ENCODE peak calls at places on chromosomes 12 and 14, in seven cellular contexts. One of them, this sample, is unnamed.

GRCh38 chr12:107027304-107028053 is 40.5 kb upstream of the MTERF2 start:
- DNase-seq in naive thymus-derived CD4-positive, alpha-beta T cell: peak
- DNase-seq in left colon: no peak
- DNase-seq in OCI-M1: no peak
- DNase-seq in stimulated activated CD8-positive, alpha-beta memory T cell treated with anti-CD3 and anti-CD28 coated beads, Interleukin-15, amount 100 ng/mL, for 24 hours: no peak
- DNase-seq in psoas muscle: no peak
- DNase-seq in NCI-H1092: peak
- DNase-seq in this sample: no peak

GRCh38 chr12:116426391-116427136 is 132.6 kb upstream of the MAP1LC3B2 start:
- DNase-seq in naive thymus-derived CD4-positive, alpha-beta T cell: no peak
- DNase-seq in psoas muscle: peak
- DNase-seq in left colon: no peak
- DNase-seq in OCI-M1: no peak
- DNase-seq in stimulated activated CD8-positive, alpha-beta memory T cell treated with anti-CD3 and anti-CD28 coated beads, Interleukin-15, amount 100 ng/mL, for 24 hours: no peak
- DNase-seq in NCI-H1092: no peak
- DNase-seq in this sample: peak

GRCh38 chr14:104149617-104150141 is 11.3 kb downstream of the KIF26A start:
- DNase-seq in left colon: no peak
- DNase-seq in psoas muscle: peak
- DNase-seq in NCI-H1092: peak
- DNase-seq in OCI-M1: peak
- DNase-seq in stimulated activated CD8-positive, alpha-beta memory T cell treated with anti-CD3 and anti-CD28 coated beads, Interleukin-15, amount 100 ng/mL, for 24 hours: no peak
- DNase-seq in naive thymus-derived CD4-positive, alpha-beta T cell: no peak
- DNase-seq in this sample: peak

GRCh38 chr14:89723930-89724915 is 230.3 kb downstream of the EFCAB11 start:
- DNase-seq in NCI-H1092: no peak
- DNase-seq in psoas muscle: no peak
- DNase-seq in naive thymus-derived CD4-positive, alpha-beta T cell: peak
- DNase-seq in OCI-M1: no peak
- DNase-seq in left colon: no peak
- DNase-seq in stimulated activated CD8-positive, alpha-beta memory T cell treated with anti-CD3 and anti-CD28 coated beads, Interleukin-15, amount 100 ng/mL, for 24 hours: no peak
- DNase-seq in this sample: no peak

GRCh38 chr12:84804691-84805473 is 107.7 kb downstream of the SLC6A15 start:
- DNase-seq in NCI-H1092: no peak
- DNase-seq in left colon: no peak
- DNase-seq in stimulated activated CD8-positive, alpha-beta memory T cell treated with anti-CD3 and anti-CD28 coated beads, Interleukin-15, amount 100 ng/mL, for 24 hours: no peak
- DNase-seq in naive thymus-derived CD4-positive, alpha-beta T cell: no peak
- DNase-seq in OCI-M1: no peak
- DNase-seq in psoas muscle: no peak
- DNase-seq in this sample: no peak

GRCh38 chr12:100450726-100451125 is 22.9 kb upstream of the NR1H4 start:
- DNase-seq in stimulated activated CD8-positive, alpha-beta memory T cell treated with anti-CD3 and anti-CD28 coated beads, Interleukin-15, amount 100 ng/mL, for 24 hours: no peak
- DNase-seq in left colon: no peak
- DNase-seq in OCI-M1: no peak
- DNase-seq in NCI-H1092: no peak
- DNase-seq in psoas muscle: no peak
- DNase-seq in naive thymus-derived CD4-positive, alpha-beta T cell: no peak
- DNase-seq in this sample: no peak

GRCh38 chr12:68405292-68405900 is 73.2 kb upstream of the MDM1 start:
- DNase-seq in stimulated activated CD8-positive, alpha-beta memory T cell treated with anti-CD3 and anti-CD28 coated beads, Interleukin-15, amount 100 ng/mL, for 24 hours: no peak
- DNase-seq in left colon: no peak
- DNase-seq in OCI-M1: no peak
- DNase-seq in psoas muscle: no peak
- DNase-seq in NCI-H1092: no peak
- DNase-seq in naive thymus-derived CD4-positive, alpha-beta T cell: no peak
- DNase-seq in this sample: no peak

GRCh38 chr14:35337557-35338255 is 45.5 kb downstream of the PSMA6 start:
- DNase-seq in NCI-H1092: no peak
- DNase-seq in OCI-M1: no peak
- DNase-seq in psoas muscle: no peak
- DNase-seq in stimulated activated CD8-positive, alpha-beta memory T cell treated with anti-CD3 and anti-CD28 coated beads, Interleukin-15, amount 100 ng/mL, for 24 hours: no peak
- DNase-seq in naive thymus-derived CD4-positive, alpha-beta T cell: no peak
- DNase-seq in left colon: no peak
- DNase-seq in this sample: no peak

GRCh38 chr12:104280703-104281458 is 22.7 kb upstream of the EID3 start:
- DNase-seq in naive thymus-derived CD4-positive, alpha-beta T cell: no peak
- DNase-seq in stimulated activated CD8-positive, alpha-beta memory T cell treated with anti-CD3 and anti-CD28 coated beads, Interleukin-15, amount 100 ng/mL, for 24 hours: no peak
- DNase-seq in psoas muscle: no peak
- DNase-seq in left colon: no peak
- DNase-seq in OCI-M1: peak
- DNase-seq in NCI-H1092: no peak
- DNase-seq in this sample: no peak

GRCh38 chr12:52144512-52145227 is 47.1 kb downstream of the KRT80 start:
- DNase-seq in naive thymus-derived CD4-positive, alpha-beta T cell: no peak
- DNase-seq in psoas muscle: no peak
- DNase-seq in stimulated activated CD8-positive, alpha-beta memory T cell treated with anti-CD3 and anti-CD28 coated beads, Interleukin-15, amount 100 ng/mL, for 24 hours: no peak
- DNase-seq in OCI-M1: no peak
- DNase-seq in left colon: no peak
- DNase-seq in NCI-H1092: no peak
- DNase-seq in this sample: peak

GRCh38 chr14:56580317-56580711 is 716 bp downstream of the TMEM260 start:
- DNase-seq in naive thymus-derived CD4-positive, alpha-beta T cell: no peak
- DNase-seq in NCI-H1092: no peak
- DNase-seq in psoas muscle: no peak
- DNase-seq in OCI-M1: no peak
- DNase-seq in left colon: no peak
- DNase-seq in stimulated activated CD8-positive, alpha-beta memory T cell treated with anti-CD3 and anti-CD28 coated beads, Interleukin-15, amount 100 ng/mL, for 24 hours: no peak
- DNase-seq in this sample: no peak

GRCh38 chr14:68020999-68021663 is 201.6 kb downstream of the RAD51B start:
- DNase-seq in OCI-M1: no peak
- DNase-seq in psoas muscle: no peak
- DNase-seq in NCI-H1092: peak
- DNase-seq in left colon: no peak
- DNase-seq in naive thymus-derived CD4-positive, alpha-beta T cell: no peak
- DNase-seq in stimulated activated CD8-positive, alpha-beta memory T cell treated with anti-CD3 and anti-CD28 coated beads, Interleukin-15, amount 100 ng/mL, for 24 hours: no peak
- DNase-seq in this sample: no peak

GRCh38 chr12:122203301-122203967 is at the start of gene B3GNT4:
- DNase-seq in psoas muscle: peak
- DNase-seq in stimulated activated CD8-positive, alpha-beta memory T cell treated with anti-CD3 and anti-CD28 coated beads, Interleukin-15, amount 100 ng/mL, for 24 hours: no peak
- DNase-seq in left colon: peak
- DNase-seq in NCI-H1092: peak
- DNase-seq in naive thymus-derived CD4-positive, alpha-beta T cell: peak
- DNase-seq in OCI-M1: no peak
- DNase-seq in this sample: no peak

GRCh38 chr12:5166976-5167375 is 123.3 kb downstream of the KCNA5 start:
- DNase-seq in OCI-M1: no peak
- DNase-seq in NCI-H1092: no peak
- DNase-seq in left colon: no peak
- DNase-seq in naive thymus-derived CD4-positive, alpha-beta T cell: no peak
- DNase-seq in psoas muscle: no peak
- DNase-seq in stimulated activated CD8-positive, alpha-beta memory T cell treated with anti-CD3 and anti-CD28 coated beads, Interleukin-15, amount 100 ng/mL, for 24 hours: no peak
- DNase-seq in this sample: no peak

GRCh38 chr14:76304536-76305473 is 71.1 kb upstream of the ESRRB start:
- DNase-seq in stimulated activated CD8-positive, alpha-beta memory T cell treated with anti-CD3 and anti-CD28 coated beads, Interleukin-15, amount 100 ng/mL, for 24 hours: no peak
- DNase-seq in NCI-H1092: no peak
- DNase-seq in OCI-M1: no peak
- DNase-seq in psoas muscle: no peak
- DNase-seq in naive thymus-derived CD4-positive, alpha-beta T cell: no peak
- DNase-seq in left colon: no peak
- DNase-seq in this sample: no peak

GRCh38 chr12:98948566-98948965 is 303.5 kb downstream of the APAF1 start:
- DNase-seq in naive thymus-derived CD4-positive, alpha-beta T cell: no peak
- DNase-seq in left colon: no peak
- DNase-seq in NCI-H1092: no peak
- DNase-seq in stimulated activated CD8-positive, alpha-beta memory T cell treated with anti-CD3 and anti-CD28 coated beads, Interleukin-15, amount 100 ng/mL, for 24 hours: no peak
- DNase-seq in OCI-M1: no peak
- DNase-seq in psoas muscle: no peak
- DNase-seq in this sample: no peak

GRCh38 chr12:54419088-54419887 is at the start of gene ITGA5:
- DNase-seq in psoas muscle: peak
- DNase-seq in OCI-M1: peak
- DNase-seq in left colon: peak
- DNase-seq in naive thymus-derived CD4-positive, alpha-beta T cell: peak
- DNase-seq in stimulated activated CD8-positive, alpha-beta memory T cell treated with anti-CD3 and anti-CD28 coated beads, Interleukin-15, amount 100 ng/mL, for 24 hours: no peak
- DNase-seq in NCI-H1092: no peak
- DNase-seq in this sample: peak

GRCh38 chr14:71365305-71365865 is 458.1 kb downstream of the PCNX1 start:
- DNase-seq in NCI-H1092: no peak
- DNase-seq in left colon: no peak
- DNase-seq in OCI-M1: no peak
- DNase-seq in stimulated activated CD8-positive, alpha-beta memory T cell treated with anti-CD3 and anti-CD28 coated beads, Interleukin-15, amount 100 ng/mL, for 24 hours: no peak
- DNase-seq in psoas muscle: no peak
- DNase-seq in naive thymus-derived CD4-positive, alpha-beta T cell: no peak
- DNase-seq in this sample: no peak

GRCh38 chr12:54680374-54680773 is 32.2 kb upstream of the DCD start:
- DNase-seq in NCI-H1092: no peak
- DNase-seq in naive thymus-derived CD4-positive, alpha-beta T cell: peak
- DNase-seq in psoas muscle: no peak
- DNase-seq in left colon: no peak
- DNase-seq in OCI-M1: peak
- DNase-seq in stimulated activated CD8-positive, alpha-beta memory T cell treated with anti-CD3 and anti-CD28 coated beads, Interleukin-15, amount 100 ng/mL, for 24 hours: no peak
- DNase-seq in this sample: peak

GRCh38 chr14:32202468-32202865 is 602 bp downstream of the RNU6-8 start:
- DNase-seq in psoas muscle: no peak
- DNase-seq in left colon: no peak
- DNase-seq in NCI-H1092: no peak
- DNase-seq in stimulated activated CD8-positive, alpha-beta memory T cell treated with anti-CD3 and anti-CD28 coated beads, Interleukin-15, amount 100 ng/mL, for 24 hours: no peak
- DNase-seq in naive thymus-derived CD4-positive, alpha-beta T cell: no peak
- DNase-seq in OCI-M1: peak
- DNase-seq in this sample: no peak

GRCh38 chr12:123056053-123056452 is 75.6 kb downstream of the ARL6IP4 start:
- DNase-seq in naive thymus-derived CD4-positive, alpha-beta T cell: no peak
- DNase-seq in left colon: no peak
- DNase-seq in OCI-M1: no peak
- DNase-seq in psoas muscle: peak
- DNase-seq in stimulated activated CD8-positive, alpha-beta memory T cell treated with anti-CD3 and anti-CD28 coated beads, Interleukin-15, amount 100 ng/mL, for 24 hours: no peak
- DNase-seq in NCI-H1092: no peak
- DNase-seq in this sample: no peak

GRCh38 chr12:91109148-91109564 is 2.1 kb downstream of the LUM start:
- DNase-seq in left colon: peak
- DNase-seq in psoas muscle: peak
- DNase-seq in NCI-H1092: peak
- DNase-seq in naive thymus-derived CD4-positive, alpha-beta T cell: peak
- DNase-seq in OCI-M1: peak
- DNase-seq in stimulated activated CD8-positive, alpha-beta memory T cell treated with anti-CD3 and anti-CD28 coated beads, Interleukin-15, amount 100 ng/mL, for 24 hours: peak
- DNase-seq in this sample: peak

GRCh38 chr12:96774501-96775256 is 132.4 kb upstream of the NEDD1 start:
- DNase-seq in naive thymus-derived CD4-positive, alpha-beta T cell: no peak
- DNase-seq in left colon: no peak
- DNase-seq in OCI-M1: no peak
- DNase-seq in stimulated activated CD8-positive, alpha-beta memory T cell treated with anti-CD3 and anti-CD28 coated beads, Interleukin-15, amount 100 ng/mL, for 24 hours: no peak
- DNase-seq in NCI-H1092: no peak
- DNase-seq in psoas muscle: no peak
- DNase-seq in this sample: no peak

GRCh38 chr12:6193853-6194815 is 6.1 kb upstream of the CD9 start:
- DNase-seq in NCI-H1092: no peak
- DNase-seq in left colon: peak
- DNase-seq in stimulated activated CD8-positive, alpha-beta memory T cell treated with anti-CD3 and anti-CD28 coated beads, Interleukin-15, amount 100 ng/mL, for 24 hours: no peak
- DNase-seq in psoas muscle: no peak
- DNase-seq in naive thymus-derived CD4-positive, alpha-beta T cell: no peak
- DNase-seq in OCI-M1: peak
- DNase-seq in this sample: no peak

GRCh38 chr14:104771374-104771773 is 18.4 kb downstream of the SIVA1 start:
- DNase-seq in OCI-M1: no peak
- DNase-seq in NCI-H1092: no peak
- DNase-seq in stimulated activated CD8-positive, alpha-beta memory T cell treated with anti-CD3 and anti-CD28 coated beads, Interleukin-15, amount 100 ng/mL, for 24 hours: no peak
- DNase-seq in naive thymus-derived CD4-positive, alpha-beta T cell: no peak
- DNase-seq in psoas muscle: no peak
- DNase-seq in left colon: no peak
- DNase-seq in this sample: no peak